ENCODE peak calls at places on chromosomes 4 and X, in eight cellular contexts. One of them, this sample, is unnamed.

GRCh38 chr4:42519803-42520417 is 122.6 kb downstream of the SHISA3 start:
- DNase-seq in IMR-90: peak; percentile 48
- DNase-seq in fibroblast of mammary gland: peak; percentile 53
- DNase-seq in cardiac muscle cell: peak; percentile 66
- DNase-seq in mucosa of descending colon: no peak
- DNase-seq in uterus: peak; percentile 21
- DNase-seq in A549: peak; percentile 34
- DNase-seq in tibial artery: no peak
- DNase-seq in this sample: no peak

GRCh38 chrX:109624022-109624421 is 950 bp downstream of the KCNE5 start:
- DNase-seq in tibial artery: no peak
- DNase-seq in A549: no peak
- DNase-seq in uterus: no peak
- DNase-seq in cardiac muscle cell: no peak
- DNase-seq in IMR-90: no peak
- DNase-seq in fibroblast of mammary gland: no peak
- DNase-seq in mucosa of descending colon: no peak
- DNase-seq in this sample: no peak

GRCh38 chr4:86178216-86178615 is 181.6 kb downstream of the MAPK10 start:
- DNase-seq in fibroblast of mammary gland: no peak
- DNase-seq in A549: peak; percentile 4
- DNase-seq in tibial artery: no peak
- DNase-seq in IMR-90: peak; percentile 32
- DNase-seq in mucosa of descending colon: no peak
- DNase-seq in uterus: no peak
- DNase-seq in cardiac muscle cell: no peak
- DNase-seq in this sample: no peak

GRCh38 chr4:168475745-168476144 is 4.5 kb downstream of the DDX60L start:
- DNase-seq in fibroblast of mammary gland: peak; percentile 11
- DNase-seq in uterus: no peak
- DNase-seq in tibial artery: no peak
- DNase-seq in IMR-90: no peak
- DNase-seq in A549: peak; percentile 66
- DNase-seq in mucosa of descending colon: no peak
- DNase-seq in cardiac muscle cell: peak; percentile 42
- DNase-seq in this sample: no peak

GRCh38 chrX:63713510-63713909 is 71.5 kb downstream of the ARHGEF9 start:
- DNase-seq in uterus: no peak
- DNase-seq in A549: no peak
- DNase-seq in cardiac muscle cell: peak; percentile 68
- DNase-seq in mucosa of descending colon: no peak
- DNase-seq in tibial artery: no peak
- DNase-seq in IMR-90: peak; percentile 9
- DNase-seq in fibroblast of mammary gland: peak; percentile 2
- DNase-seq in this sample: no peak

GRCh38 chrX:47898024-47898423 is 61.3 kb downstream of the ZNF81 start:
- DNase-seq in IMR-90: no peak
- DNase-seq in uterus: no peak
- DNase-seq in tibial artery: no peak
- DNase-seq in cardiac muscle cell: no peak
- DNase-seq in A549: no peak
- DNase-seq in mucosa of descending colon: no peak
- DNase-seq in fibroblast of mammary gland: no peak
- DNase-seq in this sample: no peak

GRCh38 chr4:168488800-168489404 is 8.0 kb upstream of the PALLD start:
- DNase-seq in uterus: no peak
- DNase-seq in fibroblast of mammary gland: no peak
- DNase-seq in cardiac muscle cell: peak; percentile 89
- DNase-seq in mucosa of descending colon: no peak
- DNase-seq in IMR-90: no peak
- DNase-seq in A549: no peak
- DNase-seq in tibial artery: no peak
- DNase-seq in this sample: no peak

GRCh38 chr4:84727491-84727890 is 144.6 kb downstream of the CDS1 start:
- DNase-seq in fibroblast of mammary gland: no peak
- DNase-seq in cardiac muscle cell: no peak
- DNase-seq in tibial artery: no peak
- DNase-seq in uterus: no peak
- DNase-seq in mucosa of descending colon: no peak
- DNase-seq in IMR-90: no peak
- DNase-seq in A549: no peak
- DNase-seq in this sample: no peak

GRCh38 chr4:25872851-25873631 is 10.3 kb upstream of the SEL1L3 start:
- DNase-seq in cardiac muscle cell: no peak
- DNase-seq in A549: no peak
- DNase-seq in mucosa of descending colon: no peak
- DNase-seq in IMR-90: no peak
- DNase-seq in fibroblast of mammary gland: no peak
- DNase-seq in tibial artery: no peak
- DNase-seq in uterus: no peak
- DNase-seq in this sample: no peak

GRCh38 chrX:68718443-68718820 is 71.0 kb downstream of the STARD8 start:
- DNase-seq in IMR-90: no peak
- DNase-seq in mucosa of descending colon: no peak
- DNase-seq in fibroblast of mammary gland: no peak
- DNase-seq in cardiac muscle cell: no peak
- DNase-seq in tibial artery: no peak
- DNase-seq in A549: no peak
- DNase-seq in uterus: peak; percentile 9
- DNase-seq in this sample: no peak

GRCh38 chr4:187618701-187619278 is 376.8 kb upstream of the ZFP42 start:
- DNase-seq in mucosa of descending colon: no peak
- DNase-seq in cardiac muscle cell: no peak
- DNase-seq in A549: no peak
- DNase-seq in IMR-90: peak; percentile 86
- DNase-seq in fibroblast of mammary gland: peak; percentile 48
- DNase-seq in uterus: no peak
- DNase-seq in tibial artery: no peak
- DNase-seq in this sample: no peak

GRCh38 chr4:46937493-46937892 is 28.4 kb upstream of the COX7B2 start:
- DNase-seq in cardiac muscle cell: no peak
- DNase-seq in mucosa of descending colon: no peak
- DNase-seq in uterus: no peak
- DNase-seq in IMR-90: no peak
- DNase-seq in fibroblast of mammary gland: peak; percentile 1
- DNase-seq in tibial artery: no peak
- DNase-seq in A549: no peak
- DNase-seq in this sample: no peak

GRCh38 chr4:172099376-172099775 is 286.2 kb downstream of the GALNTL6 start:
- DNase-seq in tibial artery: no peak
- DNase-seq in A549: no peak
- DNase-seq in IMR-90: no peak
- DNase-seq in fibroblast of mammary gland: no peak
- DNase-seq in cardiac muscle cell: no peak
- DNase-seq in mucosa of descending colon: no peak
- DNase-seq in uterus: no peak
- DNase-seq in this sample: no peak

GRCh38 chr4:53695540-53696463 is 104.5 kb upstream of the LNX1 start:
- DNase-seq in tibial artery: no peak
- DNase-seq in cardiac muscle cell: no peak
- DNase-seq in mucosa of descending colon: no peak
- DNase-seq in A549: no peak
- DNase-seq in IMR-90: no peak
- DNase-seq in uterus: no peak
- DNase-seq in fibroblast of mammary gland: no peak
- DNase-seq in this sample: no peak

GRCh38 chr4:142282870-142283431 is 563.1 kb downstream of the INPP4B start:
- DNase-seq in uterus: no peak
- DNase-seq in mucosa of descending colon: no peak
- DNase-seq in fibroblast of mammary gland: peak; percentile 46
- DNase-seq in A549: no peak
- DNase-seq in cardiac muscle cell: peak; percentile 42
- DNase-seq in tibial artery: no peak
- DNase-seq in IMR-90: no peak
- DNase-seq in this sample: no peak

GRCh38 chr4:101346562-101347266 is 612 bp downstream of the PPP3CA start:
- DNase-seq in cardiac muscle cell: peak; percentile 75
- DNase-seq in IMR-90: peak; percentile 53
- DNase-seq in fibroblast of mammary gland: peak; percentile 47
- DNase-seq in uterus: peak; percentile 62
- DNase-seq in mucosa of descending colon: peak; percentile 83
- DNase-seq in A549: peak; percentile 47
- DNase-seq in tibial artery: peak; percentile 78
- DNase-seq in this sample: peak; percentile 61

GRCh38 chr4:124203613-124204284 is 508.8 kb downstream of the ANKRD50 start:
- DNase-seq in IMR-90: peak; percentile 85
- DNase-seq in mucosa of descending colon: no peak
- DNase-seq in uterus: no peak
- DNase-seq in fibroblast of mammary gland: peak; percentile 52
- DNase-seq in cardiac muscle cell: no peak
- DNase-seq in tibial artery: no peak
- DNase-seq in A549: no peak
- DNase-seq in this sample: no peak

DNA sequence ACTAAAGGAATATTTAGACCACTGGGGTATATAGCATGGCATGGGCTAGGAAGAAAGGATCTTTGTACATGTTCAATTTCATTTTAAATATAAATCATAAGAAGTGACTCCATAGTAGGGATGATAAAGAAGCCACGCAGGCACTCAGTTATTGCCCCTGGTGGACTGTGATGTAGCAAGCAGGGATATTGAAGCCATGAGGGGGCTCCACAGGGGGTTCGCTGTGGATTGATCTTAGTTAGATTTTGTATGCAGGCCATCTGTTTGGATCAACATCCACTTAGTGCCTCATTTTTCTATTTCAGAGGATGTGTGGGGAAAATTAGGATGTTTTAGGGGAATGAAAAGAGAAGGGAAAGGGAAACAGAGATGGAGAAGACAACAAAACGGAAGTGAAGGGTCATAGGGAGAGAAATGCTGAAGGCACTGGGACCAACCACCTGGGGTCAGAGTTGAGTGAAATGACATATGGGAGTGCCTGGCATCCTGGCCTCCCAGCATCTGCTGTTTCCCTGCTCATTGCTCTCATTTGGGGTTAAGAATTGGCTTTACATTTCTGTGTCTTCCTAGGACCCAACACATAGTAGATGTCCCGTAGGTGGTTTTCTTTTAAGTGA is 11.2 kb upstream of the FREM3 start:
- DNase-seq in uterus: no peak
- DNase-seq in fibroblast of mammary gland: no peak
- DNase-seq in mucosa of descending colon: no peak
- DNase-seq in cardiac muscle cell: no peak
- DNase-seq in tibial artery: no peak
- DNase-seq in IMR-90: no peak
- DNase-seq in A549: no peak
- DNase-seq in this sample: no peak
- TF ChIP-seq CTCF in uterus: no peak
- TF ChIP-seq CTCF in fibroblast of mammary gland: no peak
- TF ChIP-seq CTCF in mucosa of descending colon: no peak
- TF ChIP-seq CTCF in cardiac muscle cell: no peak
- TF ChIP-seq CTCF in tibial artery: no peak
- TF ChIP-seq CTCF in IMR-90: no peak
- TF ChIP-seq CTCF in A549: no peak
- TF ChIP-seq CTCF in this sample: no peak

DNA sequence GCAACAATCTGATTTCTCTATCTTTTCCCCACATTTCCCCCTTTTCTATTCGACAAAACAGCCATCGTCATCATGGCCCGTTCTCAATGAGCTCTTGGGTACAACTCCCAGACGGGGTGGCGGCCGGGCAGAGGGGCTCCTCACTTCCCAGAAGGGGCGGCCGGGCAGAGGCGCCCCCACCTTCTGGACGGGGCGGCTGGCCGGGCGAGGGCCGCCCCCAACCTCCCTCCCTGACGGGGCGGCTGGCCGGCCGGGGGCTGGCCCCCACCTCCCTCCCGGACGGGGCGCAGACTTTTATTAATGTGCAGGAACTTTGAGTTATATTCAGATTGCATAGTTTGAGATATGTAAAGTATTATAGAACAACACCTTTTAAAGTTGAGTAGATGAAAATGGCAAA is 64.4 kb upstream of the HPGD start:
- DNase-seq in fibroblast of mammary gland: no peak
- DNase-seq in IMR-90: no peak
- DNase-seq in cardiac muscle cell: no peak
- DNase-seq in mucosa of descending colon: no peak
- DNase-seq in A549: no peak
- DNase-seq in uterus: no peak
- DNase-seq in tibial artery: no peak
- DNase-seq in this sample: no peak
- H3K4me3 ChIP-seq in fibroblast of mammary gland: no peak overlapping the region
- H3K4me3 ChIP-seq in IMR-90: no peak overlapping the region
- H3K4me3 ChIP-seq in cardiac muscle cell: no peak overlapping the region
- H3K4me3 ChIP-seq in mucosa of descending colon: no peak overlapping the region
- H3K4me3 ChIP-seq in A549: no peak overlapping the region
- H3K4me3 ChIP-seq in uterus: no peak overlapping the region
- H3K4me3 ChIP-seq in tibial artery: no peak overlapping the region
- H3K4me3 ChIP-seq in this sample: no peak overlapping the region

DNA sequence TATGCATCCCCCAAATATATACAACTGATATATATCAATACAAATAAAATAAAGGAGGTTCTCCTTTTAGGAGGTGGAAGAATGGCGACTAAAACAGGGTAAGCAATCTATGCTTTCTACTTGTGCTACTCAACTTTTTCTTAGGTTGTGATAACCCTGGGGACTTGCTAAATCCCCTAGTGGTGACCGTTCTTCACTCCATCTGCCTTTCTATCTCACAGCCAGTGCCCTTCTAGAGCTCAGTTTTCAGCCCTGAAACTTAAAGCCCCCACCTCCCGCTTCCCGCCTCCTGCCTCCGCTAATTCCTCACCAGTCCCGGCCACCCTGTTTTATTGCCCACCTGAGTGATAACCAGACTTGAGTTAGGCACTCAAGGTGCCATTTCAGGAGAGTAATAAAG is 15.5 kb upstream of the ESX1 start:
- DNase-seq in tibial artery: no peak
- DNase-seq in fibroblast of mammary gland: no peak
- DNase-seq in A549: no peak
- DNase-seq in IMR-90: no peak
- DNase-seq in mucosa of descending colon: no peak
- DNase-seq in uterus: no peak
- DNase-seq in cardiac muscle cell: no peak
- DNase-seq in this sample: no peak
- TF ChIP-seq CTCF in tibial artery: no peak
- TF ChIP-seq CTCF in fibroblast of mammary gland: no peak
- TF ChIP-seq CTCF in A549: no peak
- TF ChIP-seq CTCF in IMR-90: no peak
- TF ChIP-seq CTCF in mucosa of descending colon: no peak
- TF ChIP-seq CTCF in uterus: no peak
- TF ChIP-seq CTCF in cardiac muscle cell: no peak
- TF ChIP-seq CTCF in this sample: no peak

DNA sequence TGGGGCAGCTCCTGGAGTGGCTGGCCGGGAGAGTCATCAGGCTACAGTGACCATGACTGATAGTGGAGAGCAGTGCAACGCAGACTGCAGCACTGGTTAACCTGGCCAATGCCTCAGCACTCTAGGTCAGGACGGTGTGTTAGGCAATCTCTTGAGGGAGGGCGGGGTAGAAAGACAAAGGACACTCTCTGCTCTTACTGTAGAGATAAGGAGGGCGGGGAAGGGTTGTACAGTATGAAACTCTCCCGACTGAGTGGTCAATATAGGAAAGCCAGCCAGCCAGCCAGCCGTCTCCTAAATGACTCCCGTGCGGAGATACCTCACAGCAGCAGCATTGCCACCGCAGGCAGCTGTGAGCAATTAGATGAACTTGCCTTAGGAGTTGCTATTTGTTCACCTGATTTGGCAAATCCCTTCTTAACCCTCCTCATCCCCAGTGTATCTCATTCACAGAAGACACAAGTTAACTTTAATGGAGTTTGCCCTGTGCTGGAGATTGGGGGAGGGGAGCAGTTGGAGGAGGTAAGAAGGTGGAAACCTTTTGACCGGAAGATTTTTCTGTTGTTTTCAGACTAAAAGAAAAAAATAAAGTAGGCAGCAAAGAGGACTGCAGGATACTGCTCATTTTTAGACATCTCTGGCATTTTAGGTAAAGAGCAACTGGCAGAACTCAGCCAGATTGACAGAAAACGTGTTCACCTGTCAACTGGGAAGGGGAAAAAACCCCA is 330.5 kb downstream of the HNRNPD start:
- DNase-seq in uterus: no peak
- DNase-seq in tibial artery: no peak
- DNase-seq in cardiac muscle cell: peak; percentile 44
- DNase-seq in mucosa of descending colon: no peak
- DNase-seq in fibroblast of mammary gland: no peak
- DNase-seq in A549: no peak
- DNase-seq in IMR-90: no peak
- DNase-seq in this sample: no peak
- H3K4me3 ChIP-seq in uterus: peak overlapping the region; percentile 7
- H3K4me3 ChIP-seq in tibial artery: no peak overlapping the region
- H3K4me3 ChIP-seq in cardiac muscle cell: peak overlapping the region; percentile 49
- H3K4me3 ChIP-seq in mucosa of descending colon: no peak overlapping the region
- H3K4me3 ChIP-seq in fibroblast of mammary gland: no peak overlapping the region
- H3K4me3 ChIP-seq in A549: no peak overlapping the region
- H3K4me3 ChIP-seq in IMR-90: no peak overlapping the region
- H3K4me3 ChIP-seq in this sample: no peak overlapping the region